ENCODE peak calls at places on chromosomes 7 and 10, in seven cellular contexts. One of them, this sample, is unnamed.

GRCh38 chr10:78194050-78194449 is 160.4 kb downstream of the RPS24 start:
- DNase-seq in tibial artery: no peak
- DNase-seq in neural crest cell: no peak
- DNase-seq in MV-4-11: no peak
- DNase-seq in hepatic stellate cell: no peak
- DNase-seq in foreskin fibroblast: peak
- DNase-seq in AG08395: no peak
- DNase-seq in this sample: no peak

GRCh38 chr7:98613601-98614425 is 3.3 kb upstream of the NPTX2 start:
- DNase-seq in tibial artery: no peak
- DNase-seq in neural crest cell: peak
- DNase-seq in MV-4-11: no peak
- DNase-seq in hepatic stellate cell: no peak
- DNase-seq in foreskin fibroblast: peak
- DNase-seq in AG08395: peak
- DNase-seq in this sample: no peak

GRCh38 chr10:23319835-23320234 is 24.8 kb downstream of the C10orf67 start:
- DNase-seq in tibial artery: no peak
- DNase-seq in neural crest cell: no peak
- DNase-seq in MV-4-11: no peak
- DNase-seq in hepatic stellate cell: no peak
- DNase-seq in foreskin fibroblast: no peak
- DNase-seq in AG08395: no peak
- DNase-seq in this sample: no peak

GRCh38 chr10:126380352-126381076 is 7.8 kb downstream of the ADAM12 start:
- DNase-seq in tibial artery: no peak
- DNase-seq in neural crest cell: no peak
- DNase-seq in MV-4-11: no peak
- DNase-seq in hepatic stellate cell: no peak
- DNase-seq in foreskin fibroblast: no peak
- DNase-seq in AG08395: no peak
- DNase-seq in this sample: no peak

GRCh38 chr7:80379034-80379433 is 132.8 kb downstream of the GNAT3 start:
- DNase-seq in tibial artery: no peak
- DNase-seq in neural crest cell: no peak
- DNase-seq in MV-4-11: no peak
- DNase-seq in hepatic stellate cell: peak
- DNase-seq in foreskin fibroblast: peak
- DNase-seq in AG08395: peak
- DNase-seq in this sample: no peak

GRCh38 chr7:44966731-44967538 is 11.9 kb downstream of the MYO1G start:
- DNase-seq in tibial artery: peak
- DNase-seq in neural crest cell: no peak
- DNase-seq in MV-4-11: no peak
- DNase-seq in hepatic stellate cell: no peak
- DNase-seq in foreskin fibroblast: no peak
- DNase-seq in AG08395: no peak
- DNase-seq in this sample: no peak

GRCh38 chr7:41652265-41652664 is 50.6 kb downstream of the INHBA start:
- DNase-seq in tibial artery: no peak
- DNase-seq in neural crest cell: no peak
- DNase-seq in MV-4-11: no peak
- DNase-seq in hepatic stellate cell: no peak
- DNase-seq in foreskin fibroblast: peak
- DNase-seq in AG08395: peak
- DNase-seq in this sample: peak

GRCh38 chr7:3673524-3673923 is 372.5 kb downstream of the SDK1 start:
- DNase-seq in tibial artery: no peak
- DNase-seq in neural crest cell: peak
- DNase-seq in MV-4-11: no peak
- DNase-seq in hepatic stellate cell: no peak
- DNase-seq in foreskin fibroblast: no peak
- DNase-seq in AG08395: no peak
- DNase-seq in this sample: no peak

GRCh38 chr10:84135836-84136235 is 3.5 kb upstream of the GHITM start:
- DNase-seq in tibial artery: no peak
- DNase-seq in neural crest cell: no peak
- DNase-seq in MV-4-11: no peak
- DNase-seq in hepatic stellate cell: no peak
- DNase-seq in foreskin fibroblast: no peak
- DNase-seq in AG08395: no peak
- DNase-seq in this sample: no peak

GRCh38 chr10:113534428-113534827 is 18.4 kb upstream of the HABP2 start:
- DNase-seq in tibial artery: no peak
- DNase-seq in neural crest cell: no peak
- DNase-seq in MV-4-11: no peak
- DNase-seq in hepatic stellate cell: no peak
- DNase-seq in foreskin fibroblast: no peak
- DNase-seq in AG08395: no peak
- DNase-seq in this sample: no peak

GRCh38 chr7:110850239-110850638 is 240.7 kb upstream of the LRRN3 start:
- DNase-seq in tibial artery: no peak
- DNase-seq in neural crest cell: no peak
- DNase-seq in MV-4-11: no peak
- DNase-seq in hepatic stellate cell: no peak
- DNase-seq in foreskin fibroblast: no peak
- DNase-seq in AG08395: no peak
- DNase-seq in this sample: no peak

GRCh38 chr7:32158076-32158475 is 87.9 kb upstream of the PDE1C start:
- DNase-seq in tibial artery: no peak
- DNase-seq in neural crest cell: no peak
- DNase-seq in MV-4-11: no peak
- DNase-seq in hepatic stellate cell: no peak
- DNase-seq in foreskin fibroblast: no peak
- DNase-seq in AG08395: no peak
- DNase-seq in this sample: peak

GRCh38 chr10:75295901-75296441 is 60.2 kb upstream of the COMTD1 start:
- DNase-seq in tibial artery: no peak
- DNase-seq in neural crest cell: no peak
- DNase-seq in MV-4-11: no peak
- DNase-seq in hepatic stellate cell: no peak
- DNase-seq in foreskin fibroblast: peak
- DNase-seq in AG08395: no peak
- DNase-seq in this sample: no peak

GRCh38 chr7:151786241-151786640 is 90.7 kb downstream of the PRKAG2 start:
- DNase-seq in tibial artery: no peak
- DNase-seq in neural crest cell: no peak
- DNase-seq in MV-4-11: no peak
- DNase-seq in hepatic stellate cell: no peak
- DNase-seq in foreskin fibroblast: no peak
- DNase-seq in AG08395: no peak
- DNase-seq in this sample: peak

GRCh38 chr7:151336027-151336720 is 5.4 kb upstream of the NUB1 start:
- DNase-seq in tibial artery: no peak
- DNase-seq in neural crest cell: no peak
- DNase-seq in MV-4-11: no peak
- DNase-seq in hepatic stellate cell: no peak
- DNase-seq in foreskin fibroblast: no peak
- DNase-seq in AG08395: no peak
- DNase-seq in this sample: no peak

GRCh38 chr7:22420008-22420407 is 63.1 kb upstream of the RAPGEF5 start:
- DNase-seq in tibial artery: no peak
- DNase-seq in neural crest cell: no peak
- DNase-seq in MV-4-11: no peak
- DNase-seq in hepatic stellate cell: no peak
- DNase-seq in foreskin fibroblast: no peak
- DNase-seq in AG08395: no peak
- DNase-seq in this sample: no peak

GRCh38 chr10:117373848-117374505 is 1.3 kb downstream of the PDZD8 start:
- DNase-seq in tibial artery: peak
- DNase-seq in neural crest cell: peak
- DNase-seq in MV-4-11: peak
- DNase-seq in hepatic stellate cell: peak
- DNase-seq in foreskin fibroblast: peak
- DNase-seq in AG08395: peak
- DNase-seq in this sample: peak

GRCh38 chr10:79320785-79321493 is 26.3 kb upstream of the PPIF start:
- DNase-seq in tibial artery: no peak
- DNase-seq in neural crest cell: no peak
- DNase-seq in MV-4-11: peak
- DNase-seq in hepatic stellate cell: peak
- DNase-seq in foreskin fibroblast: peak
- DNase-seq in AG08395: peak
- DNase-seq in this sample: peak

GRCh38 chr10:59700709-59701108 is 8.9 kb downstream of the SLC16A9 start:
- DNase-seq in tibial artery: no peak
- DNase-seq in neural crest cell: no peak
- DNase-seq in MV-4-11: no peak
- DNase-seq in hepatic stellate cell: no peak
- DNase-seq in foreskin fibroblast: no peak
- DNase-seq in AG08395: no peak
- DNase-seq in this sample: no peak

GRCh38 chr10:3527869-3528268 is 257.1 kb downstream of the KLF6 start:
- DNase-seq in tibial artery: no peak
- DNase-seq in neural crest cell: no peak
- DNase-seq in MV-4-11: no peak
- DNase-seq in hepatic stellate cell: peak
- DNase-seq in foreskin fibroblast: peak
- DNase-seq in AG08395: peak
- DNase-seq in this sample: no peak

GRCh38 chr7:159118220-159118595 is 26.5 kb downstream of the VIPR2 start:
- DNase-seq in tibial artery: peak
- DNase-seq in neural crest cell: no peak
- DNase-seq in MV-4-11: no peak
- DNase-seq in hepatic stellate cell: no peak
- DNase-seq in foreskin fibroblast: no peak
- DNase-seq in AG08395: no peak
- DNase-seq in this sample: no peak

GRCh38 chr7:71237945-71238344 is 106.0 kb downstream of the GALNT17 start:
- DNase-seq in tibial artery: peak
- DNase-seq in neural crest cell: no peak
- DNase-seq in MV-4-11: no peak
- DNase-seq in hepatic stellate cell: no peak
- DNase-seq in foreskin fibroblast: no peak
- DNase-seq in AG08395: no peak
- DNase-seq in this sample: peak

GRCh38 chr7:149197675-149198074 is 2.3 kb downstream of the ZNF282 start:
- DNase-seq in tibial artery: no peak
- DNase-seq in neural crest cell: no peak
- DNase-seq in MV-4-11: no peak
- DNase-seq in hepatic stellate cell: no peak
- DNase-seq in foreskin fibroblast: no peak
- DNase-seq in AG08395: no peak
- DNase-seq in this sample: no peak

GRCh38 chr10:71092812-71093391 is 119.5 kb upstream of the UNC5B start:
- DNase-seq in tibial artery: peak
- DNase-seq in neural crest cell: no peak
- DNase-seq in MV-4-11: peak
- DNase-seq in hepatic stellate cell: peak
- DNase-seq in foreskin fibroblast: no peak
- DNase-seq in AG08395: no peak
- DNase-seq in this sample: no peak

GRCh38 chr10:34789993-34790506 is 25.0 kb downstream of the PARD3 start:
- DNase-seq in tibial artery: no peak
- DNase-seq in neural crest cell: no peak
- DNase-seq in MV-4-11: no peak
- DNase-seq in hepatic stellate cell: no peak
- DNase-seq in foreskin fibroblast: peak
- DNase-seq in AG08395: peak
- DNase-seq in this sample: no peak

GRCh38 chr7:151782598-151783448 is 94.1 kb downstream of the PRKAG2 start:
- DNase-seq in tibial artery: peak
- DNase-seq in neural crest cell: peak
- DNase-seq in MV-4-11: peak
- DNase-seq in hepatic stellate cell: peak
- DNase-seq in foreskin fibroblast: peak
- DNase-seq in AG08395: peak
- DNase-seq in this sample: peak

GRCh38 chr7:13946181-13946580 is 43.3 kb downstream of the ETV1 start:
- DNase-seq in tibial artery: no peak
- DNase-seq in neural crest cell: no peak
- DNase-seq in MV-4-11: no peak
- DNase-seq in hepatic stellate cell: peak
- DNase-seq in foreskin fibroblast: peak
- DNase-seq in AG08395: peak
- DNase-seq in this sample: no peak

GRCh38 chr7:88339195-88339922 is 32.7 kb upstream of the STEAP4 start:
- DNase-seq in tibial artery: no peak
- DNase-seq in neural crest cell: no peak
- DNase-seq in MV-4-11: no peak
- DNase-seq in hepatic stellate cell: no peak
- DNase-seq in foreskin fibroblast: no peak
- DNase-seq in AG08395: no peak
- DNase-seq in this sample: no peak

GRCh38 chr10:33133557-33133956 is 175.5 kb upstream of the ITGB1 start:
- DNase-seq in tibial artery: no peak
- DNase-seq in neural crest cell: no peak
- DNase-seq in MV-4-11: no peak
- DNase-seq in hepatic stellate cell: no peak
- DNase-seq in foreskin fibroblast: no peak
- DNase-seq in AG08395: no peak
- DNase-seq in this sample: no peak

GRCh38 chr10:119383174-119383856 is 159.2 kb downstream of the RGS10 start:
- DNase-seq in tibial artery: no peak
- DNase-seq in neural crest cell: no peak
- DNase-seq in MV-4-11: peak
- DNase-seq in hepatic stellate cell: peak
- DNase-seq in foreskin fibroblast: no peak
- DNase-seq in AG08395: no peak
- DNase-seq in this sample: no peak

This sample was measured in heart left ventricle.